ENCODE peak calls at places on chromosomes 3 and 15, in seven cellular contexts. P is choroid plexus epithelial cell, B is T-helper 1 cell, K is AG08395, W is hepatic stellate cell, Y is AML-193, F is memory B cell. M is an unnamed sample.

GRCh38 chr3:79140718-79141117 is 627.1 kb downstream of the ROBO1 start:
- DNase-seq in F (no peak), Y (no peak), P (peak), B (no peak), K (peak), W (peak), M (no peak)

GRCh38 chr3:37559461-37559860 is 302.2 kb upstream of the CTDSPL start:
- DNase-seq in F (no peak), K (peak), Y (no peak), W (no peak), B (no peak), P (no peak), M (no peak)

GRCh38 chr3:187900961-187901755 is 155.9 kb upstream of the BCL6 start:
- DNase-seq in P (no peak), K (no peak), F (no peak), W (no peak), Y (no peak), B (no peak), M (no peak)

GRCh38 chr3:125916376-125916978 is 52.5 kb upstream of the ROPN1B start:
- DNase-seq in K (peak), P (peak), B (peak), F (peak), W (peak), Y (peak), M (peak)

GRCh38 chr3:158233791-158234190 is 123.9 kb downstream of the RSRC1 start:
- DNase-seq in F (no peak), P (no peak), W (no peak), K (no peak), B (no peak), Y (no peak), M (no peak)

GRCh38 chr3:46110701-46111493 is 83.6 kb upstream of the XCR1 start:
- DNase-seq in W (no peak), Y (peak), B (no peak), P (peak), F (no peak), K (peak), M (peak)

GRCh38 chr15:57680021-57680420 is 26.5 kb upstream of the POLR2M start:
- DNase-seq in B (no peak), F (no peak), K (peak), Y (no peak), W (peak), P (peak), M (peak)

GRCh38 chr15:57273366-57273765 is 102.9 kb upstream of the CGNL1 start:
- DNase-seq in Y (no peak), W (no peak), F (no peak), K (no peak), P (no peak), B (no peak), M (no peak)

GRCh38 chr3:5197470-5198312 is 10.2 kb downstream of the EDEM1 start:
- DNase-seq in B (no peak), F (peak), Y (peak), K (no peak), P (peak), W (no peak), M (no peak)

GRCh38 chr3:59472541-59472940 is 422.7 kb upstream of the CFAP20DC start:
- DNase-seq in B (no peak), F (no peak), K (peak), P (no peak), W (no peak), Y (no peak), M (no peak)

GRCh38 chr3:67790043-67790442 is 135.6 kb upstream of the SUCLG2 start:
- DNase-seq in W (peak), K (peak), F (peak), B (no peak), P (peak), Y (peak), M (peak)

GRCh38 chr3:184766555-184767261 is 45.3 kb upstream of the VPS8 start:
- DNase-seq in Y (no peak), W (no peak), K (no peak), B (no peak), P (peak), F (no peak), M (no peak)

GRCh38 chr3:33054100-33055097 is 42.5 kb downstream of the GLB1 start:
- DNase-seq in B (no peak), K (no peak), P (no peak), F (no peak), W (no peak), Y (no peak), M (no peak)

GRCh38 chr15:59273266-59273665 is 66.6 kb downstream of the LDHAL6B start:
- DNase-seq in P (no peak), K (no peak), Y (no peak), B (no peak), F (no peak), W (no peak), M (no peak)

GRCh38 chr3:111903067-111903511 is 44.0 kb downstream of the PHLDB2 start:
- DNase-seq in W (peak), Y (no peak), F (no peak), P (peak), K (peak), B (no peak), M (peak)

GRCh38 chr15:68435966-68436365 is 4.0 kb upstream of the ITGA11 start:
- DNase-seq in K (no peak), F (no peak), W (no peak), P (no peak), Y (no peak), B (no peak), M (no peak)

GRCh38 chr3:31705726-31706125 is 173.0 kb downstream of the STT3B start:
- DNase-seq in P (no peak), Y (no peak), W (no peak), K (no peak), F (no peak), B (no peak), M (no peak)

GRCh38 chr3:69252631-69253030 is 130.2 kb upstream of the LMOD3 start:
- DNase-seq in F (no peak), W (no peak), Y (no peak), B (no peak), P (no peak), K (no peak), M (no peak)

GRCh38 chr3:183449391-183449790 is 21.0 kb upstream of the MCF2L2 start:
- DNase-seq in Y (peak), P (peak), F (no peak), K (peak), W (no peak), B (no peak), M (no peak)

GRCh38 chr3:163384383-163384782 is 1693.9 kb downstream of the SI start:
- DNase-seq in P (no peak), Y (no peak), W (no peak), F (no peak), B (no peak), K (no peak), M (no peak)

GRCh38 chr3:100225883-100226282 is 34.9 kb upstream of the TBC1D23 start:
- DNase-seq in B (no peak), K (no peak), F (no peak), Y (no peak), P (no peak), W (no peak), M (no peak)

GRCh38 chr3:145383416-145383815 is 777.6 kb downstream of the PLOD2 start:
- DNase-seq in Y (no peak), K (no peak), P (no peak), F (no peak), B (no peak), W (no peak), M (no peak)

GRCh38 chr15:101053261-101053660 is 134.1 kb downstream of the LRRK1 start:
- DNase-seq in F (no peak), Y (no peak), K (no peak), P (no peak), B (no peak), W (no peak), M (no peak)

GRCh38 chr3:133547432-133548041 is 25.9 kb upstream of the CDV3 start:
- DNase-seq in Y (no peak), P (peak), K (peak), W (peak), F (no peak), B (no peak), M (no peak)

GRCh38 chr3:194277547-194278091 is 73.5 kb downstream of the CPN2 start:
- DNase-seq in W (no peak), F (no peak), Y (no peak), K (peak), B (no peak), P (peak), M (no peak)

GRCh38 chr3:192082733-192083660 is 622.0 kb downstream of the PYDC2 start:
- DNase-seq in W (no peak), Y (no peak), P (no peak), B (no peak), K (no peak), F (no peak), M (no peak)